ENCODE peak calls at places on chromosomes 4 and X, in seven cellular contexts. V is SK-N-SH, K is H1, U is HCT116, T is HepG2, X is K562, D is GM12878. B is an unnamed sample. For H3K9me3, the result is how much of the 10 kb centered on the place peaks cover.

GRCh38 chr4:144518181-144518895 is 127.6 kb upstream of the HHIP start:
- DNase-seq in V (no peak), D (no peak), U (no peak), T (no peak), K (no peak), X (no peak), B (no peak)

GRCh38 chrX:106874075-106874474 is 29.1 kb downstream of the RIPPLY1 start:
- DNase-seq in V (peak), K (no peak), T (peak), X (peak), D (no peak), U (no peak), B (no peak)

GRCh38 chrX:38462257-38462656 is 99.1 kb upstream of the TSPAN7 start:
- DNase-seq in U (no peak), K (no peak), V (no peak), D (no peak), T (no peak), X (no peak), B (no peak)

GRCh38 chrX:80578518-80579105 is 158.4 kb downstream of the TENT5D start:
- DNase-seq in K (no peak), D (no peak), U (peak), X (peak), T (peak), V (peak), B (peak)

GRCh38 chr4:64940698-64941097 is 531.4 kb upstream of the TECRL start:
- DNase-seq in D (no peak), V (no peak), X (no peak), T (no peak), K (no peak), U (no peak), B (no peak)

GRCh38 chr4:125703443-125703842 is 388.7 kb downstream of the FAT4 start:
- DNase-seq in D (no peak), K (no peak), U (no peak), V (no peak), T (no peak), X (no peak), B (no peak)

GRCh38 chr4:150510176-150510875 is 71.6 kb upstream of the MAB21L2 start:
- DNase-seq in U (peak), D (no peak), T (no peak), K (no peak), X (no peak), V (no peak), B (no peak)

GRCh38 chr4:187232796-187233195 is 509.1 kb upstream of the FAT1 start:
- DNase-seq in D (no peak), U (no peak), T (no peak), V (no peak), X (no peak), K (no peak), B (no peak)

GRCh38 chr4:26762650-26763049 is 98.0 kb upstream of the STIM2 start:
- DNase-seq in T (no peak), V (no peak), X (no peak), K (no peak), D (no peak), U (no peak), B (no peak)

GRCh38 chr4:101332424-101332823 is 14.9 kb downstream of the PPP3CA start:
- DNase-seq in K (no peak), U (no peak), V (no peak), X (no peak), D (no peak), T (no peak), B (no peak)

GRCh38 chrX:105752334-105752733 is 70.0 kb upstream of the NRK start:
- DNase-seq in U (no peak), D (no peak), T (no peak), V (no peak), K (no peak), X (no peak), B (no peak)

GRCh38 chrX:100926453-100926852 is 2.3 kb downstream of the XKRX start:
- DNase-seq in X (no peak), K (no peak), U (no peak), T (no peak), D (no peak), V (no peak), B (no peak)

GRCh38 chrX:2933125-2933900 is 4.2 kb upstream of the ARSD start:
- DNase-seq in V (no peak), X (no peak), T (no peak), K (no peak), U (no peak), D (no peak), B (no peak)

GRCh38 chr4:70178075-70178660 is 17.4 kb upstream of the ODAM start:
- DNase-seq in D (no peak), X (no peak), V (no peak), T (no peak), U (no peak), K (no peak), B (no peak)

GRCh38 chr4:336099-336892 is 1.3 kb upstream of the ZNF141 start:
- DNase-seq in T (no peak), U (no peak), X (no peak), V (peak), D (no peak), K (no peak), B (no peak)

GRCh38 chrX:3664921-3665320 is 48.5 kb downstream of the PRKX start:
- DNase-seq in T (no peak), X (no peak), D (no peak), U (no peak), V (no peak), K (no peak), B (no peak)

GRCh38 chr4:24130637-24131036 is 240.8 kb upstream of the PPARGC1A start:
- DNase-seq in X (no peak), V (no peak), U (no peak), K (no peak), T (no peak), D (no peak), B (no peak)

GRCh38 chrX:65528705-65529340 is 5.8 kb downstream of the LAS1L start:
- DNase-seq in U (no peak), X (peak), K (peak), D (no peak), T (no peak), V (peak), B (peak)

GRCh38 chrX:96314974-96315373 is 369.7 kb upstream of the DIAPH2 start:
- DNase-seq in D (no peak), T (peak), K (no peak), U (no peak), V (no peak), X (no peak), B (no peak)

GRCh38 chrX:120452131-120452530 is 17.0 kb downstream of the LAMP2 start:
- DNase-seq in X (no peak), T (peak), K (no peak), U (no peak), V (peak), D (no peak), B (no peak)

GRCh38 chr4:176409627-176410026 is 89.9 kb downstream of the SPCS3 start:
- DNase-seq in T (no peak), U (no peak), K (no peak), D (no peak), V (no peak), X (no peak), B (no peak)

GRCh38 chr4:150569384-150569987 is 12.5 kb upstream of the MAB21L2 start:
- DNase-seq in T (no peak), K (no peak), U (no peak), X (no peak), D (no peak), V (no peak), B (no peak)

GRCh38 chr4:110196206-110196870 is 2.1 kb downstream of the ELOVL6 start:
- DNase-seq in T (peak), D (no peak), U (no peak), K (no peak), X (peak), V (peak), B (no peak)

GRCh38 chr4:71550220-71551190 is 211.7 kb downstream of the SLC4A4 start:
- DNase-seq in T (no peak), D (no peak), X (no peak), U (no peak), V (no peak), K (no peak), B (no peak)

GRCh38 chr4:82480786-82481317 is 50.5 kb downstream of the ENOPH1 start:
- DNase-seq in U (no peak), D (no peak), T (no peak), X (no peak), K (no peak), V (no peak), B (no peak)

GRCh38 chrX:48715066-48715465 is 18.5 kb downstream of the SUV39H1 start:
- DNase-seq in V (no peak), T (no peak), U (no peak), X (peak), D (no peak), K (no peak), B (no peak)

GRCh38 chr4:1019726-1020470 is 8.5 kb downstream of the FGFRL1 start:
- DNase-seq in D (no peak), T (no peak), X (peak), V (no peak), K (no peak), U (no peak), B (no peak)

GRCh38 chrX:25010784-25011588 is 4.8 kb downstream of the ARX start:
- DNase-seq in U (no peak), K (no peak), V (no peak), D (no peak), X (no peak), T (no peak), B (no peak)

DNA sequence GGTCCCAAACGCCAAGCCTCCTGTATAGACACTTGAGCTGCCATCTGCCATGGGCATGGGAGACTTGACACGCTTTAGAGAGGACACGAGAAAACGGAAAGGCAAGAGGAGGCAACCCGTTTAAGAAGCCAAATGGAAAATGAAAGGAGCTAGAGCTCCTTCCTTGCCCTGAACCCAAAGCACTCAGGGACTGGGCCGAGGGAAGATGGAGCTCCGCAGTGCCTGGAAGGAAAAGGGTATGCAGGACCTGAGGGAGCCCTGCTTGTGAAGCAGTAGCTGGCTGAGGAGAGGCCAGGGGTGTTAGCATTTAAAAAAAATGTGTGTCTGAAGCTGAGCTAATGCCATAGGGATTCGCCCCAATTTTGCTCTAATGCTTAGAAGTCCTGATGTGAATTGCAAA is 15.1 kb downstream of the MCF2 start:
- DNase-seq in V (no peak), T (no peak), U (no peak), K (no peak), D (no peak), X (no peak), B (no peak)
- H3K4me3 ChIP-seq in V (no peak), T (no peak), U (no peak), K (peak), D (no peak), X (no peak), B (no peak)

GRCh38 chr4:85808104-85808503 is 333.2 kb downstream of the ARHGAP24 start:
- DNase-seq in K (no peak), V (no peak), T (no peak), X (no peak), D (no peak), U (no peak), B (no peak)

GRCh38 chr4:85803846-85804245 is 328.9 kb downstream of the ARHGAP24 start:
- DNase-seq in V (no peak), T (no peak), U (no peak), D (no peak), K (no peak), X (no peak), B (no peak)

GRCh38 chr4:85806346-85806745 is 331.4 kb downstream of the ARHGAP24 start:
- DNase-seq in K (no peak), U (no peak), X (no peak), D (no peak), T (no peak), V (no peak), B (no peak)

GRCh38 chr4:85808864-85809263 is 333.9 kb downstream of the ARHGAP24 start:
- DNase-seq in U (no peak), X (no peak), V (no peak), T (no peak), K (no peak), D (no peak), B (no peak)

GRCh38 chr4:85807247-85807915 is 332.4 kb downstream of the ARHGAP24 start:
- DNase-seq in U (no peak), K (no peak), D (no peak), V (no peak), T (no peak), X (no peak), B (no peak)
- TF ChIP-seq YY1 in U (no peak), K (no peak), D (no peak), V (no peak), T (no peak), X (no peak), B (no peak)

GRCh38 chr4:129064717-129065116 is 28.6 kb downstream of the SCLT1 start:
- DNase-seq in U (no peak), X (no peak), T (no peak), K (no peak), V (no peak), D (no peak), B (no peak)

GRCh38 chr4:129059028-129059427 is 34.3 kb downstream of the SCLT1 start:
- DNase-seq in X (no peak), V (no peak), U (no peak), T (no peak), D (no peak), K (no peak), B (no peak)

GRCh38 chr4:129063640-129064039 is 29.7 kb downstream of the SCLT1 start:
- DNase-seq in X (no peak), K (no peak), V (no peak), U (no peak), D (no peak), T (no peak), B (no peak)

GRCh38 chr4:129062580-129062979 is 30.8 kb downstream of the SCLT1 start:
- DNase-seq in D (no peak), U (no peak), V (no peak), T (no peak), X (no peak), K (no peak), B (no peak)
- H3K9me3 ChIP-seq in D (under half), U (under half), V (under half), T (half or more), X (under half), K (under half), B (half or more)

DNA sequence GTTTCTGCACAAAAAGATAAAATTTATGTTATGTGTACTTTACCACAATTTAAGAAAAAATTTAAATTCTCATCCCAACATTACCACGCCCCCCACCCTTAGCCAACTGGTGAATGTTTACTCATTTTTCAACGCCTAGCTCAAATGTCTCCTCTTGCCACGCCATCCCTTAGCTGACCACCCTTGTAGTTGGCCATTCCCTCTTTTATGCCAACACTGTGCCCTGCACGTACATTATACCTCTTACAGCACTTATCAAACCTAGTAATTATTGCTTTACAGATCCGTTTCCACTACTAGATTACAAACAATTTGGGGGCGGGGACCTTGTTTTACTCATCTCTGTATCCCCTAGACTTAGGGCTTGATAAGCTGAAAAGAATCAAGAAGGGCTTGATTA is 644 bp downstream of the ERCC6L start:
- DNase-seq in U (no peak), X (no peak), V (no peak), T (no peak), K (no peak), D (no peak), B (no peak)
- H3K4me3 ChIP-seq in U (peak), X (peak), V (peak), T (peak), K (peak), D (peak), B (peak)

GRCh38 chr4:73205482-73205881 is 53.1 kb downstream of the ANKRD17 start:
- DNase-seq in U (no peak), T (no peak), V (no peak), X (no peak), K (no peak), D (no peak), B (no peak)

GRCh38 chr4:73206236-73206635 is 52.4 kb downstream of the ANKRD17 start:
- DNase-seq in X (no peak), V (no peak), D (no peak), U (no peak), K (no peak), T (no peak), B (no peak)

GRCh38 chr4:73212982-73213730 is 45.4 kb downstream of the ANKRD17 start:
- DNase-seq in K (no peak), T (no peak), X (no peak), U (no peak), D (no peak), V (no peak), B (no peak)

GRCh38 chr4:73211968-73212367 is 46.6 kb downstream of the ANKRD17 start:
- DNase-seq in V (no peak), X (no peak), D (no peak), K (no peak), T (no peak), U (no peak), B (no peak)

DNA sequence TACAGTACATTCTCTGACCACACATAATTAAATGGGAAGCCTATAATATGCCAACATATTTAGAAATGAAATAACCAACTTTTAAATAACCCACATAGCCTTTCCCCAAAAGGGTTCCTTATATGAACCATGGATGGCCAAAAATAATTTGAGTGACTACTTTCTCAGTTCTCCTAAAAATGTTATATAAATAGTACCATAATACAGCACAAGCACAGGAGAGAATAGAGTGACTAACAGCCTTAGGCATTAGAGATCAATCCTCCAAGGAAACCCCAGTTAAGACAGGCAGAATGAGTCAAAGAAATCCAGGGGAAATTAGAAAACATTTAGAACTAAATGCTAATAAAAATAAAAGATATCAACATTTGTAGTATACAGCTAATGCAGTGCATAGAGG is 50.2 kb downstream of the ANKRD17 start:
- DNase-seq in U (no peak), V (no peak), T (no peak), X (no peak), D (no peak), K (no peak), B (no peak)
- TF ChIP-seq YY1 in U (no peak), V (no peak), T (no peak), X (no peak), D (no peak), K (no peak), B (no peak)

GRCh38 chr4:173522874-173523395 is 7.1 kb downstream of the HAND2 start:
- DNase-seq in U (no peak), X (no peak), K (no peak), D (no peak), V (no peak), T (no peak), B (no peak)

GRCh38 chr4:173520921-173521473 is 9.0 kb downstream of the HAND2 start:
- DNase-seq in X (no peak), D (no peak), V (peak), T (no peak), U (no peak), K (no peak), B (no peak)

GRCh38 chr4:173522160-173522873 is 7.7 kb downstream of the HAND2 start:
- DNase-seq in K (no peak), V (peak), U (no peak), X (peak), D (no peak), T (no peak), B (no peak)

GRCh38 chr4:173519130-173520101 is 10.6 kb downstream of the HAND2 start:
- DNase-seq in D (no peak), K (no peak), U (no peak), X (no peak), T (no peak), V (peak), B (no peak)

GRCh38 chr4:173521474-173522159 is 8.4 kb downstream of the HAND2 start:
- DNase-seq in D (no peak), U (no peak), K (no peak), V (peak), T (no peak), X (no peak), B (no peak)
- H3K9me3 ChIP-seq in D (under half), U (under half), K (under half), V (under half), T (under half), X (under half), B (under half)

DNA sequence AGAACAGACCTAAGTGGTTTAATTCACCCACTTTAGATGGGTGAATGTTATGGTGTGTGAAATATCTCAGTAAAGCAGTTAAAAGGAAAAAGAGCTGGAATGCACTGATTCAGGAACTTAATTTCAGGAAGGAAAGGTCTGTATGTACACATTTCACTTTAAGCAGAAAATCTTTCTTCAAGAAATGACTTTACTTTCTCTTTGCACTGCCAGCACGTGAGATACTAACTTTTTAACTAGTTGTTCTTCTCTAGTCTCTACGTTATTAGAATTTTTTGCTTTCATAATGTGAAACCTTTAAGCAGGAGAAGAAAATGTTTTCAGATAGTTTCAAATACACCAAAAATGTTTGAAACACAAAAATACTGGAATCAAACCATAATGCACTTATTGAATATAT is 18.8 kb downstream of the C4orf46 start:
- DNase-seq in X (no peak), K (no peak), D (no peak), V (no peak), T (no peak), U (no peak), B (no peak)
- H3K4me3 ChIP-seq in X (no peak), K (no peak), D (no peak), V (no peak), T (no peak), U (no peak), B (no peak)

GRCh38 chr4:47703964-47704363 is 133.9 kb downstream of the CORIN start:
- DNase-seq in K (no peak), V (no peak), U (no peak), X (no peak), T (no peak), D (no peak), B (no peak)
- TF ChIP-seq YY1 in K (no peak), V (no peak), U (no peak), X (no peak), T (no peak), D (no peak), B (no peak)

GRCh38 chrX:68751372-68751771 is 77.4 kb upstream of the EFNB1 start:
- DNase-seq in T (peak), K (no peak), U (no peak), V (no peak), D (no peak), X (no peak), B (no peak)

GRCh38 chrX:68753218-68753617 is 75.6 kb upstream of the EFNB1 start:
- DNase-seq in U (no peak), X (no peak), T (no peak), D (no peak), V (no peak), K (no peak), B (no peak)

GRCh38 chrX:68755726-68756125 is 73.1 kb upstream of the EFNB1 start:
- DNase-seq in D (no peak), T (no peak), V (no peak), X (no peak), U (no peak), K (no peak), B (no peak)

GRCh38 chrX:68757331-68757730 is 71.5 kb upstream of the EFNB1 start:
- DNase-seq in V (no peak), D (no peak), T (no peak), U (no peak), X (no peak), K (no peak), B (no peak)

GRCh38 chrX:68754406-68754805 is 74.4 kb upstream of the EFNB1 start:
- DNase-seq in V (no peak), T (no peak), U (no peak), D (no peak), K (no peak), X (no peak), B (no peak)
- H3K9me3 ChIP-seq in V (under half), T (under half), U (under half), D (under half), K (under half), X (under half), B (under half)

B was measured in NT2/D1.